ENCODE peak calls at places on chromosomes 16 and 17, in six cellular contexts. Z is A549, V is K562, I is IMR-90, T is HepG2, S is GM12878. B is an unnamed sample.

GRCh38 chr16:29994613-29995329 is 646 bp downstream of the HIRIP3 start:
- DNase-seq in Z (no peak), V (peak; percentile 90), I (peak; percentile 66), T (no peak), S (no peak), B (peak; percentile 79)

GRCh38 chr16:78894872-78895271 is 705.7 kb downstream of the MAF start:
- DNase-seq in Z (no peak), V (no peak), I (no peak), T (no peak), S (no peak), B (no peak)

GRCh38 chr17:34499576-34499975 is 79.8 kb upstream of the TMEM132E start:
- DNase-seq in Z (peak; percentile 29), V (peak; percentile 16), I (peak; percentile 27), T (no peak), S (no peak), B (peak; percentile 7)

GRCh38 chr17:81976332-81977210 is 858 bp upstream of the ASPSCR1 start:
- DNase-seq in Z (peak; percentile 44), V (no peak), I (no peak), T (no peak), S (no peak), B (no peak)

GRCh38 chr16:14302031-14302398 is 230.9 kb downstream of the MRTFB start:
- DNase-seq in Z (peak; percentile 81), V (peak; percentile 89), I (peak; percentile 60), T (peak; percentile 49), S (no peak), B (peak; percentile 59)

GRCh38 chr17:59165933-59166342 is 10.4 kb downstream of the PRR11 start:
- DNase-seq in Z (peak; percentile 62), V (no peak), I (peak; percentile 60), T (peak; percentile 67), S (peak; percentile 57), B (peak; percentile 63)

GRCh38 chr17:5715478-5715877 is 131.2 kb upstream of the NLRP1 start:
- DNase-seq in Z (no peak), V (no peak), I (no peak), T (no peak), S (no peak), B (no peak)

GRCh38 chr17:57086069-57086930 is 1.3 kb downstream of the AKAP1 start:
- DNase-seq in Z (peak; percentile 52), V (peak; percentile 43), I (peak; percentile 8), T (peak; percentile 88), S (no peak), B (peak; percentile 43)

GRCh38 chr17:42898147-42898807 is 2.3 kb upstream of the G6PC1 start:
- DNase-seq in Z (no peak), V (no peak), I (no peak), T (no peak), S (no peak), B (no peak)

GRCh38 chr16:14559809-14560227 is 70.2 kb downstream of the PARN start:
- DNase-seq in Z (peak; percentile 47), V (no peak), I (no peak), T (peak; percentile 68), S (no peak), B (no peak)

GRCh38 chr17:17890773-17891759 is 54.3 kb upstream of the SREBF1 start:
- DNase-seq in Z (peak; percentile 88), V (peak; percentile 66), I (peak; percentile 72), T (peak; percentile 70), S (no peak), B (peak; percentile 67)

GRCh38 chr17:78993241-78993956 is 13.7 kb upstream of the LGALS3BP start:
- DNase-seq in Z (peak; percentile 69), V (peak; percentile 69), I (peak; percentile 41), T (peak; percentile 48), S (no peak), B (peak; percentile 83)

GRCh38 chr17:38558751-38559024 is 47.1 kb downstream of the SRCIN1 start:
- DNase-seq in Z (peak; percentile 54), V (no peak), I (no peak), T (no peak), S (no peak), B (no peak)

GRCh38 chr17:17913695-17914332 is 58.4 kb downstream of the TOM1L2 start:
- DNase-seq in Z (peak; percentile 88), V (peak; percentile 75), I (peak; percentile 90), T (peak; percentile 66), S (no peak), B (peak; percentile 81)

GRCh38 chr17:49741692-49742076 is 22.2 kb downstream of the FAM117A start:
- DNase-seq in Z (no peak), V (no peak), I (no peak), T (no peak), S (no peak), B (no peak)

GRCh38 chr17:49738456-49739163 is 25.3 kb downstream of the FAM117A start:
- DNase-seq in Z (no peak), V (no peak), I (no peak), T (no peak), S (no peak), B (no peak)

GRCh38 chr17:49742256-49742655 is 21.7 kb downstream of the FAM117A start:
- DNase-seq in Z (no peak), V (no peak), I (peak; percentile 34), T (no peak), S (no peak), B (no peak)

GRCh38 chr17:49741009-49741691 is 22.8 kb downstream of the FAM117A start:
- DNase-seq in Z (no peak), V (no peak), I (peak; percentile 33), T (no peak), S (no peak), B (no peak)

DNA sequence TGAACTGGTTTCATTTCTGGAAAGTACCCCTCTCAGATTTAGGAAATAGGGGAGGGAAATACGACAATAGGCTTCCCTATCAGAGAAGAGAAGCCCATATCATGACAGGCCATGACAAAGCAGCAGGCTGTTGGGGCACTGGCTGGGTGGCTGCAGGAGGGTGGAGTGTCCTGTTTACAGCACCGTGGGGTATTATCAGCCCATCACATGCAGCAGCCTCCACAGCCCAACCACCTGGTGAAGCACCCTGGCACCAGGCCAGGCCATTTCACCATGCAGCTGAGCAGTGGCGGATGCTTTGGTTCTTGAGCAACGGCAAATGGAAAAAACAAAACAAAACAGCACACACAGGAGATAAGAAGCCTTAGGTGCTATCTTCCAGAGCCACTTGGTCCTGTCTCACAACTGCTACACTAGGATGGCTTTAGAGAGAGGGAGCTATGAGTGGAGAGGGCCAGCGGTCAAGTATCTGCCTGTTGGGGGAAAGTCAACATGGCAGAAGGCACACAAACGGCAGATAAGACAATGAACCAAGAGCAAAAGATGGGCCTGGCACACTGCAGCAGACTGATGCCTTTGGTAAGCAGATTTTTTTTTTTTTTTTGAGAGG is 24.2 kb downstream of the FAM117A start:
- DNase-seq in Z (no peak), V (peak; percentile 95), I (peak; percentile 16), T (peak; percentile 36), S (no peak), B (no peak)
- TF ChIP-seq BHLHE40 in Z (no peak), V (peak; percentile 94), I (no peak), T (no peak), S (peak; percentile 55), B (no peak)

GRCh38 chr17:73349138-73349537 is 37.3 kb upstream of the CDC42EP4 start:
- DNase-seq in Z (no peak), V (no peak), I (no peak), T (no peak), S (no peak), B (no peak)
- TF ChIP-seq BHLHE40 in Z (no peak), V (no peak), I (no peak), T (no peak), S (no peak), B (no peak)

GRCh38 chr17:41654134-41654907 is 29.9 kb upstream of the KRT17 start:
- DNase-seq in Z (peak; percentile 79), V (no peak), I (no peak), T (no peak), S (no peak), B (no peak)

GRCh38 chr17:41657164-41657754 is 31.4 kb upstream of the EIF1 start:
- DNase-seq in Z (no peak), V (no peak), I (no peak), T (no peak), S (no peak), B (no peak)

GRCh38 chr17:41654908-41655607 is 30.7 kb upstream of the KRT17 start:
- DNase-seq in Z (no peak), V (no peak), I (no peak), T (no peak), S (no peak), B (no peak)

GRCh38 chr17:41656249-41657023 is 32.1 kb upstream of the KRT17 start:
- DNase-seq in Z (no peak), V (no peak), I (no peak), T (no peak), S (no peak), B (no peak)

GRCh38 chr17:41655611-41656111 is 31.3 kb upstream of the KRT17 start:
- DNase-seq in Z (peak; percentile 51), V (no peak), I (no peak), T (no peak), S (no peak), B (no peak)
- TF ChIP-seq BHLHE40 in Z (no peak), V (no peak), I (no peak), T (no peak), S (no peak), B (no peak)

DNA sequence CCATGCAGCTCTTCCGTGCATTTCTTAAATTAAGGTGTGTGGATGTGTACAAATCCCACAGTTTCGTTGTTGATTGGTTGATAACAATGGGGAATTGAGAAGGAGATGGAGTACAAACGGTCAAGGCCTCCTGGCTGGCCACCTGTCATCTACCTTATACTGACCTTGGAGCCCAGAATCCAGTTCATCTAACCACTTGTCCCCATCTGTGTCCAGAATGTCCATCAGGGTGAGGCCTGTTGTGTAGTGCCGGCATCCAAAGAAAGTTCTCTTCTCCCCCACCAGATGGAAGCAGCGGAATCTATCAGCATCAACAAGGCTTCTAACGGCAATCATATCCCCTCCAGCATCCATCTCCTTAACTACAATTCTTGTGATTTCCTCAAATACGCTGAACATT is 1.5 kb downstream of the GSDMB start:
- DNase-seq in Z (peak; percentile 42), V (peak; percentile 51), I (peak; percentile 26), T (peak; percentile 77), S (no peak), B (peak; percentile 28)
- TF ChIP-seq BHLHE40 in Z (no peak), V (no peak), I (no peak), T (no peak), S (no peak), B (no peak)

GRCh38 chr16:72024862-72025382 is 16.4 kb downstream of the DHODH start:
- DNase-seq in Z (no peak), V (no peak), I (peak; percentile 4), T (peak; percentile 37), S (no peak), B (no peak)
- TF ChIP-seq BHLHE40 in Z (no peak), V (no peak), I (no peak), T (no peak), S (no peak), B (no peak)

GRCh38 chr16:67104845-67105244 is 4.9 kb upstream of the PHAF1 start:
- DNase-seq in Z (no peak), V (no peak), I (no peak), T (no peak), S (no peak), B (no peak)

GRCh38 chr16:67105881-67106280 is 3.9 kb upstream of the PHAF1 start:
- DNase-seq in Z (no peak), V (no peak), I (no peak), T (no peak), S (no peak), B (no peak)

GRCh38 chr16:67101683-67102082 is 8.1 kb upstream of the PHAF1 start:
- DNase-seq in Z (no peak), V (no peak), I (peak; percentile 72), T (no peak), S (no peak), B (no peak)

GRCh38 chr16:67105251-67105650 is 4.5 kb upstream of the PHAF1 start:
- DNase-seq in Z (no peak), V (no peak), I (no peak), T (no peak), S (no peak), B (no peak)

GRCh38 chr16:67104061-67104460 is 5.7 kb upstream of the PHAF1 start:
- DNase-seq in Z (peak; percentile 54), V (no peak), I (peak; percentile 23), T (peak; percentile 68), S (no peak), B (peak; percentile 35)
- TF ChIP-seq BHLHE40 in Z (no peak), V (no peak), I (no peak), T (no peak), S (no peak), B (no peak)